ENCODE peak calls at places on chromosomes 16 and 17, in six cellular contexts. R is AG09319, T is progenitor cell of endocrine pancreas, P is nucleus accumbens, M is astrocyte of the cerebellum, B is EH. O is an unnamed sample.

GRCh38 chr16:71564377-71564967 is 12.4 kb downstream of the TAT start:
- DNase-seq in R (no peak), T (no peak), P (peak), M (no peak), B (no peak), O (no peak)

GRCh38 chr17:18267927-18268711 is 7.7 kb downstream of the MIEF2 start:
- DNase-seq in R (no peak), T (no peak), P (no peak), M (no peak), B (peak), O (no peak)

GRCh38 chr17:38719943-38720641 is 10.0 kb upstream of the CISD3 start:
- DNase-seq in R (no peak), T (no peak), P (no peak), M (no peak), B (no peak), O (no peak)

GRCh38 chr16:56862776-56863175 is 2.2 kb upstream of the SLC12A3 start:
- DNase-seq in R (no peak), T (no peak), P (no peak), M (no peak), B (no peak), O (no peak)

GRCh38 chr17:40124279-40125141 is 2.7 kb downstream of the MSL1 start:
- DNase-seq in R (no peak), T (no peak), P (no peak), M (no peak), B (peak), O (no peak)

GRCh38 chr16:25141648-25142047 is 30.1 kb downstream of the LCMT1 start:
- DNase-seq in R (no peak), T (no peak), P (no peak), M (no peak), B (no peak), O (no peak)

GRCh38 chr17:63740464-63741181 is 976 bp downstream of the STRADA start:
- DNase-seq in R (no peak), T (no peak), P (no peak), M (no peak), B (peak), O (no peak)

GRCh38 chr17:64459284-64459747 is 10.4 kb downstream of the MILR1 start:
- DNase-seq in R (no peak), T (no peak), P (no peak), M (peak), B (peak), O (peak)

GRCh38 chr16:69328854-69329316 is 1.5 kb downstream of the PDF start:
- DNase-seq in R (no peak), T (no peak), P (no peak), M (peak), B (peak), O (no peak)

GRCh38 chr17:5418858-5419355 is 555 bp downstream of the NUP88 start:
- DNase-seq in R (no peak), T (no peak), P (no peak), M (no peak), B (peak), O (no peak)

GRCh38 chr17:81251091-81251942 is 12.2 kb downstream of the NDUFAF8 start:
- DNase-seq in R (no peak), T (no peak), P (no peak), M (no peak), B (no peak), O (no peak)